ENCODE peak calls at places on chromosomes 13 and 19, in four cellular contexts. One of them, this sample, is unnamed. For H3K9me2, the result is how much of the 10 kb centered on the place peaks cover.

GRCh38 chr13:94860981-94861407 is 148.6 kb upstream of the SOX21 start:
- DNase-seq in HCT116: no peak
- DNase-seq in hepatocyte: no peak
- DNase-seq in PC-9: no peak
- DNase-seq in this sample: peak

GRCh38 chr13:23637813-23638212 is 67.6 kb downstream of the TNFRSF19 start:
- DNase-seq in HCT116: no peak
- DNase-seq in hepatocyte: no peak
- DNase-seq in PC-9: no peak
- DNase-seq in this sample: no peak

GRCh38 chr13:48489003-48489402 is 43.9 kb downstream of the RCBTB2 start:
- DNase-seq in HCT116: no peak
- DNase-seq in hepatocyte: no peak
- DNase-seq in PC-9: no peak
- DNase-seq in this sample: no peak

GRCh38 chr13:47858678-47859050 is 142.4 kb downstream of the SUCLA2 start:
- DNase-seq in HCT116: no peak
- DNase-seq in hepatocyte: peak
- DNase-seq in PC-9: no peak
- DNase-seq in this sample: peak

GRCh38 chr19:11137542-11138384 is 17.8 kb downstream of the SPC24 start:
- DNase-seq in HCT116: no peak
- DNase-seq in hepatocyte: peak
- DNase-seq in PC-9: peak
- DNase-seq in this sample: peak

GRCh38 chr13:26050568-26051230 is 1.1 kb downstream of the SHISA2 start:
- DNase-seq in HCT116: no peak
- DNase-seq in hepatocyte: peak
- DNase-seq in PC-9: no peak
- DNase-seq in this sample: peak

GRCh38 chr13:19155321-19155861 is 26.2 kb downstream of the TUBA3C start:
- DNase-seq in HCT116: no peak
- DNase-seq in hepatocyte: no peak
- DNase-seq in PC-9: no peak
- DNase-seq in this sample: no peak

GRCh38 chr13:48233886-48234488 is 981 bp downstream of the ITM2B start:
- DNase-seq in HCT116: no peak
- DNase-seq in hepatocyte: peak
- DNase-seq in PC-9: peak
- DNase-seq in this sample: peak

GRCh38 chr19:47257411-47258169 is 1.3 kb downstream of the CCDC9 start:
- DNase-seq in HCT116: no peak
- DNase-seq in hepatocyte: no peak
- DNase-seq in PC-9: no peak
- DNase-seq in this sample: no peak

GRCh38 chr19:14432817-14433453 is at the start of gene PKN1:
- DNase-seq in HCT116: no peak
- DNase-seq in hepatocyte: peak
- DNase-seq in PC-9: peak
- DNase-seq in this sample: peak

GRCh38 chr13:71864981-71865857 is 1.8 kb downstream of the DACH1 start:
- DNase-seq in HCT116: no peak
- DNase-seq in hepatocyte: peak
- DNase-seq in PC-9: no peak
- DNase-seq in this sample: no peak

GRCh38 chr13:72390909-72391308 is 336.5 kb downstream of the MZT1 start:
- DNase-seq in HCT116: peak
- DNase-seq in hepatocyte: no peak
- DNase-seq in PC-9: peak
- DNase-seq in this sample: no peak

GRCh38 chr19:41876847-41877489 is at the start of gene CD79A:
- DNase-seq in HCT116: no peak
- DNase-seq in hepatocyte: no peak
- DNase-seq in PC-9: no peak
- DNase-seq in this sample: no peak

GRCh38 chr19:2294377-2295335 is 12.7 kb upstream of the PEAK3 start:
- DNase-seq in HCT116: no peak
- DNase-seq in hepatocyte: no peak
- DNase-seq in PC-9: no peak
- DNase-seq in this sample: peak

GRCh38 chr13:64556391-64556790 is 2673.7 kb downstream of the PCDH9 start:
- DNase-seq in HCT116: no peak
- DNase-seq in hepatocyte: no peak
- DNase-seq in PC-9: no peak
- DNase-seq in this sample: peak

GRCh38 chr19:9156304-9156703 is 16.1 kb downstream of the ZNF317 start:
- DNase-seq in HCT116: no peak
- DNase-seq in hepatocyte: no peak
- DNase-seq in PC-9: no peak
- DNase-seq in this sample: no peak

GRCh38 chr19:18850560-18851375 is 19.0 kb downstream of the UPF1 start:
- DNase-seq in HCT116: no peak
- DNase-seq in hepatocyte: no peak
- DNase-seq in PC-9: no peak
- DNase-seq in this sample: no peak

GRCh38 chr13:43883636-43884035 is 3.9 kb downstream of the LACC1 start:
- DNase-seq in HCT116: no peak
- DNase-seq in hepatocyte: no peak
- DNase-seq in PC-9: no peak
- DNase-seq in this sample: peak

GRCh38 chr19:2740314-2740656 is 468 bp upstream of the SLC39A3 start:
- DNase-seq in HCT116: no peak
- DNase-seq in hepatocyte: no peak
- DNase-seq in PC-9: no peak
- DNase-seq in this sample: no peak

GRCh38 chr13:25286308-25286968 is 850 bp downstream of the MTMR6 start:
- DNase-seq in HCT116: no peak
- DNase-seq in hepatocyte: peak
- DNase-seq in PC-9: peak
- DNase-seq in this sample: peak

GRCh38 chr13:44801990-44802389 is 187.3 kb downstream of the NUFIP1 start:
- DNase-seq in HCT116: no peak
- DNase-seq in hepatocyte: peak
- DNase-seq in PC-9: no peak
- DNase-seq in this sample: peak

GRCh38 chr19:7681336-7682174 is 922 bp downstream of the TRAPPC5 start:
- DNase-seq in HCT116: peak
- DNase-seq in hepatocyte: peak
- DNase-seq in PC-9: peak
- DNase-seq in this sample: peak

GRCh38 chr19:1882089-1882785 is 3.1 kb downstream of the ABHD17A start:
- DNase-seq in HCT116: no peak
- DNase-seq in hepatocyte: no peak
- DNase-seq in PC-9: no peak
- DNase-seq in this sample: no peak

DNA sequence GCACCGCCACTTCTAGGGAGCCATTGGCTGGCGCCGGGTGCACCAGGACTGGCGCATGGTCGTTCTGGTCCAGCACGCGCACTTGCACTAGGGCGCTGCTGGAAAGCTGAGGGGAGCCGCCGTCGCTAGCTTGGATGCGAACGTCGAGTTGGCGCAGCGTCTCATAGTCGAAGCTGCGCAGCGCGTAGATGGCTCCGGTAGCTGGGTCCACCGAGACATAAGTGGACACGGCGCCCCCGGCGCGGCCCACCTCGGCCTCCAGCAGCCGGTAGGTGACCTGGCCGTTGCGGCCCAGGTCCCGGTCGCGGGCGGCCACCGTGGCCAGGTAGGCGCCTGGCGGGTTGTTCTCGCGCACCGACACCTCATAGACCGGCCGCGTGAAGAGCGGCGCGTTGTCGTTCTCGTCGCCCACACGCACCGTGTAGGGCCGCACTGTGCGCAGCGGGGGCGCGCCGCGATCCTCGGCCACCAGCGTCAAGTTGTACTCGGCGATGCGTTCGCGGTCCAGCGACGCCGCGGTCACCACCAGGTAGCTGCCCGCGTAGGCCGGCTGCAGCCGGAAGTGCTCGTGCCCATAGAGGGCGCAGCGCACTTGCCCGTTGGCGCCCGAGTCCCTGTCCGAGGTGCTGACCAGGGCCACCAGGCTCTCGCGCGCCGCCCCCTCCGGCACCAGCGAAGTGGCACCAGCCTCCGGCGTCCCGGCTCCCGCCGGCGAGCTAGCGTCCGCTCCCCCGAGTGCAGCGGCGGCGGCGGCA is 1.7 kb downstream of the PCDH8 start:
- DNase-seq in HCT116: no peak
- DNase-seq in hepatocyte: peak
- DNase-seq in PC-9: no peak
- DNase-seq in this sample: peak
- TF ChIP-seq EZH2 in HCT116: no peak
- TF ChIP-seq EZH2 in hepatocyte: no peak
- TF ChIP-seq EZH2 in PC-9: no peak
- TF ChIP-seq EZH2 in this sample: no peak

GRCh38 chr13:31122143-31122542 is 39.6 kb downstream of the HSPH1 start:
- DNase-seq in HCT116: no peak
- DNase-seq in hepatocyte: no peak
- DNase-seq in PC-9: no peak
- DNase-seq in this sample: no peak
- H3K9me2 ChIP-seq in HCT116: under half
- H3K9me2 ChIP-seq in hepatocyte: under half
- H3K9me2 ChIP-seq in PC-9: under half
- H3K9me2 ChIP-seq in this sample: under half

GRCh38 chr13:36431204-36432105 is 840 bp upstream of the CCNA1 start:
- DNase-seq in HCT116: no peak
- DNase-seq in hepatocyte: peak
- DNase-seq in PC-9: no peak
- DNase-seq in this sample: peak

GRCh38 chr13:36428083-36428482 is 4.2 kb upstream of the CCNA1 start:
- DNase-seq in HCT116: no peak
- DNase-seq in hepatocyte: no peak
- DNase-seq in PC-9: peak
- DNase-seq in this sample: peak

GRCh38 chr13:36432106-36432544 is at the start of gene CCNA1:
- DNase-seq in HCT116: no peak
- DNase-seq in hepatocyte: peak
- DNase-seq in PC-9: no peak
- DNase-seq in this sample: peak

DNA sequence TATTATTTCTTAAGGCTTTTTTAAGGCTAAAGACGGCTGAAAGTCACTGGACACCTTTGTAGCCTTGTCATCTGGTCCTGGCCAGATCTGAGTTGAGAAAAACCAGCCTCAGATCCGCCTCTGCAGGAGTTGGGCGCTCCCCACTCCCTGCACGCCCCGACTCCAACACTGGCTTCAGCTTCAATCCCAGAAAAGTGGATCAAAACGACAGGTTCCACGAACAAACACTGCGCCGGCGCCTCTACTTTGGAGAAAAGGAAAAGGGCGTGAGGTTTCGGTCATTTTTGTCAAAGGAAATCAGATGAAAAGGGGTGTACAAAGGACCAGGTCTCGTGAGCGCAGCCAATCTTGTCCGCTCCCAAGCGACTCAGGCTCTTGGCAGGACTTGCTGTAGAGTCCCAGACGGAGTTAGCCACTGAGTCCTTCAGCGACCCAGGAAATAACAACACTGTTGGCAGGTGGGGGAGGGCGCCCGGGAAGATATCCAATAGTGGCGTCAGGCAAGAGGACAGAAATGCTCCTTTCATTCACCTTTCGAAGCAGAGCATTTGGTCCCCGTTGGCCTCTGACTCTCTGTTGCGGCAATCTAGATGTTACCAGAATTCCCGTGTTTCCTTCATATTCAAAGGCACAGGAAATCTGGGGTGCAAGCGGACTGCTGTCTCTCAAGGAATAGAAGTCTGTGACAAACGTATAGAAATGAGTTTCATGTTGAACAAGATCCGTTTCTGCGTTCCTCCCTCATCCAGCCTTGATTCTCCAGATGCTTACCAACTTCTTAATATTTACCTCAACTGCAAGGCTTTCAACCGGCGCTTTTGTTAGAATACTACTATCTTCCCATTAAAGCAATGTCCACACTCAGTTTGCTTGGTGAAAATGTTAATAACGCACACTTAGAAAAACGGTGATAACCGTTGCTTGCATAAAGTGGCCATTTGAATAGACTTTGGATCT is 1.8 kb upstream of the CCNA1 start:
- DNase-seq in HCT116: no peak
- DNase-seq in hepatocyte: no peak
- DNase-seq in PC-9: no peak
- DNase-seq in this sample: peak
- H3K4me2 ChIP-seq in HCT116: no peak
- H3K4me2 ChIP-seq in hepatocyte: peak
- H3K4me2 ChIP-seq in PC-9: no peak
- H3K4me2 ChIP-seq in this sample: no peak

GRCh38 chr13:110811008-110811720 is 97.7 kb downstream of the ING1 start:
- DNase-seq in HCT116: no peak
- DNase-seq in hepatocyte: no peak
- DNase-seq in PC-9: no peak
- DNase-seq in this sample: no peak

GRCh38 chr13:110811751-110812110 is 98.2 kb downstream of the ING1 start:
- DNase-seq in HCT116: no peak
- DNase-seq in hepatocyte: no peak
- DNase-seq in PC-9: no peak
- DNase-seq in this sample: no peak

GRCh38 chr13:110809871-110810486 is 96.5 kb downstream of the ING1 start:
- DNase-seq in HCT116: no peak
- DNase-seq in hepatocyte: no peak
- DNase-seq in PC-9: no peak
- DNase-seq in this sample: no peak

GRCh38 chr13:110806636-110807035 is 93.1 kb downstream of the ING1 start:
- DNase-seq in HCT116: no peak
- DNase-seq in hepatocyte: no peak
- DNase-seq in PC-9: no peak
- DNase-seq in this sample: no peak

DNA sequence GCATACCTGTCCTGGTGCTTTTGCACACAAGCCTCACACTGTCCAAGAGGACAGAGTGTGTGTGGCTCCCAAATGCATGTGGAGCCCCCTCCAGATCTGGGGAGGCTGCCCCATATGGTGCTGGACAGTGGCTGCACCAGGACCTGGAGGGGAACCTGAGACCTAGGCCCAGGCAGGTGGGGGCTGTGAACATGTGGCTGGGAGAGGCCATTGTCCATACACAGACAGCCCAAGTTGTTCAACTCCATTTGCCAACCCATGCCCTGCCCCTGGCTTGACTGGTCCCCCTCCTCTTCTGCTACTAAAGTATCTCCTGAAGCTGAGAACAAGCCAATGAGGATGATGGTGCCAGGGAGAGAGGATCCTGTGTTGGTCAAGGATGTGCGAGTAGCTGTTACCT is 94.0 kb downstream of the ING1 start:
- DNase-seq in HCT116: no peak
- DNase-seq in hepatocyte: no peak
- DNase-seq in PC-9: no peak
- DNase-seq in this sample: no peak
- TF ChIP-seq EZH2 in HCT116: no peak
- TF ChIP-seq EZH2 in hepatocyte: no peak
- TF ChIP-seq EZH2 in PC-9: no peak
- TF ChIP-seq EZH2 in this sample: no peak